ENCODE peak calls at places on chromosome 2, in five cellular contexts. S, R, J, X and V are unnamed samples.

GRCh38 chr2:239545741-239546392 is 145.0 kb upstream of the HDAC4 start:
- DNase-seq in X (no peak), J (no peak), S (no peak), R (no peak), V (no peak)

GRCh38 chr2:71498261-71498701 is 44.9 kb downstream of the DYSF start:
- DNase-seq in J (no peak), R (no peak), X (peak), S (no peak), V (peak)

GRCh38 chr2:105100064-105100840 is 62.4 kb downstream of the MRPS9 start:
- DNase-seq in R (no peak), J (no peak), X (no peak), S (peak), V (no peak)

GRCh38 chr2:49225126-49225525 is 70.8 kb upstream of the FSHR start:
- DNase-seq in X (no peak), S (no peak), J (no peak), R (no peak), V (no peak)

GRCh38 chr2:219065484-219065883 is 4.8 kb upstream of the IHH start:
- DNase-seq in J (no peak), S (no peak), X (no peak), R (no peak), V (no peak)

GRCh38 chr2:218289639-218290315 is 2.5 kb downstream of the TMBIM1 start:
- DNase-seq in S (no peak), J (no peak), X (no peak), R (no peak), V (no peak)

GRCh38 chr2:150674283-150674682 is 186.8 kb upstream of the RND3 start:
- DNase-seq in X (no peak), S (no peak), R (no peak), J (no peak), V (no peak)

GRCh38 chr2:99201959-99202678 is 21.1 kb downstream of the MRPL30 start:
- DNase-seq in J (no peak), R (no peak), X (no peak), S (no peak), V (no peak)

GRCh38 chr2:100629309-100629708 is 66.5 kb downstream of the PDCL3 start:
- DNase-seq in J (no peak), X (no peak), R (no peak), S (no peak), V (no peak)

GRCh38 chr2:2577366-2577765 is 246.3 kb upstream of the MYT1L start:
- DNase-seq in R (peak), J (no peak), S (peak), X (no peak), V (no peak)

GRCh38 chr2:52269696-52270485 is 1238.0 kb upstream of the NRXN1 start:
- DNase-seq in R (no peak), X (peak), J (no peak), S (no peak), V (peak)

GRCh38 chr2:33320573-33320972 is 155.9 kb upstream of the RASGRP3 start:
- DNase-seq in R (no peak), J (no peak), X (no peak), S (no peak), V (no peak)

GRCh38 chr2:45033331-45033730 is 24.1 kb upstream of the SIX2 start:
- DNase-seq in S (no peak), X (no peak), R (no peak), J (no peak), V (no peak)

GRCh38 chr2:71100195-71100964 is 29.6 kb downstream of the MCEE start:
- DNase-seq in S (no peak), J (peak), R (peak), X (peak), V (peak)